ENCODE peak calls at places on chromosomes 2 and 18, in five cellular contexts. G is HepG2, B is fibroblast of lung, E is hepatocyte, C is astrocyte. F is an unnamed sample.
A peak's percentile ranks its signal among the peaks of the same experiment; 100 is the strongest.

GRCh38 chr2:172253190-172254052 is 150.7 kb upstream of the DLX2 start:
- DNase-seq in G (peak; percentile 91), B (peak; percentile 100), E (peak; percentile 89), C (peak; percentile 100), F (peak; percentile 100)

GRCh38 chr2:150610670-150611279 is 123.3 kb upstream of the RND3 start:
- DNase-seq in G (peak; percentile 19), B (no peak), E (peak; percentile 65), C (no peak), F (peak; percentile 56)

GRCh38 chr2:53755022-53755630 is 12.5 kb upstream of the CHAC2 start:
- DNase-seq in G (no peak), B (no peak), E (no peak), C (no peak), F (peak; percentile 43)

GRCh38 chr2:148988337-148988736 is 50.2 kb upstream of the LYPD6B start:
- DNase-seq in G (no peak), B (no peak), E (no peak), C (no peak), F (no peak)

GRCh38 chr2:180728928-180729559 is 251.4 kb upstream of the UBE2E3 start:
- DNase-seq in G (no peak), B (peak; percentile 93), E (no peak), C (peak; percentile 92), F (no peak)

GRCh38 chr2:26846334-26846863 is 1.5 kb upstream of the DPYSL5 start:
- DNase-seq in G (peak; percentile 61), B (peak; percentile 66), E (peak; percentile 89), C (peak; percentile 31), F (peak; percentile 57)

GRCh38 chr18:34806527-34806926 is 96.4 kb downstream of the DTNA start:
- DNase-seq in G (no peak), B (no peak), E (no peak), C (no peak), F (no peak)

GRCh38 chr2:64768426-64769033 is 114.8 kb upstream of the SERTAD2 start:
- DNase-seq in G (no peak), B (no peak), E (no peak), C (no peak), F (no peak)

GRCh38 chr2:7812231-7812995 is 869.4 kb upstream of the ID2 start:
- DNase-seq in G (no peak), B (peak; percentile 85), E (no peak), C (peak; percentile 82), F (no peak)

GRCh38 chr2:105325389-105325963 is 4.1 kb downstream of the TGFBRAP1 start:
- DNase-seq in G (no peak), B (peak; percentile 66), E (no peak), C (peak; percentile 55), F (no peak)

DNA sequence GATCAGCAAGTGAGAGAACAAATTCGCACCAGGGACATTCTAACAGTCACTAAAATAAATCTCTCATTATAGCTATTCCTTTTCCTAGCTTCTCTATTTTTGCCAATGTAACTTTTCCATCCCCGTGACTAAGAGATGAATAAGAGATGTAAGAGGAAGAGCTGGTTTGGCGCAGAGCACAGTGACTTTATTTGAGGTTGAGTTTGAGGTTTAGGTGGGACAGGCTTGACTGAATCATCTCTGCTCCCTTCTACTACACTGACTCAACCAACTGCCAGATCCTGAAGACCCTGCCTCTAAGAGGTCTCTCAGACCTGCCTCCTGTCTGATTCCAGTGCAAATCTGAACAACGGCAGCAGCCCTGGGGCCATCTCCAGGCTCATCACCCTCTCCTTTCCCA is 28.0 kb downstream of the RFX8 start:
- DNase-seq in G (no peak), B (peak; percentile 97), E (no peak), C (peak; percentile 96), F (no peak)
- H3K4me2 ChIP-seq in G (no peak overlapping the region), B (peak overlapping the region; percentile 5), E (no peak overlapping the region), C (peak overlapping the region; percentile 65), F (peak overlapping the region; percentile 50)

GRCh38 chr18:46079336-46079735 is 7.3 kb upstream of the PSTPIP2 start:
- DNase-seq in G (no peak), B (no peak), E (no peak), C (no peak), F (no peak)
- H3K36me3 ChIP-seq in G (peaks cover 6% of the 10 kb centered on the region), B (peaks cover 1% of the 10 kb centered on the region), E (no peaks in the 10 kb centered on the region), C (peaks cover 37% of the 10 kb centered on the region), F (peaks cover 9% of the 10 kb centered on the region)

GRCh38 chr2:66535574-66536289 is 100.8 kb downstream of the MEIS1 start:
- DNase-seq in G (no peak), B (no peak), E (no peak), C (no peak), F (no peak)
- H3K4me2 ChIP-seq in G (no peak overlapping the region), B (no peak overlapping the region), E (no peak overlapping the region), C (no peak overlapping the region), F (no peak overlapping the region)

DNA sequence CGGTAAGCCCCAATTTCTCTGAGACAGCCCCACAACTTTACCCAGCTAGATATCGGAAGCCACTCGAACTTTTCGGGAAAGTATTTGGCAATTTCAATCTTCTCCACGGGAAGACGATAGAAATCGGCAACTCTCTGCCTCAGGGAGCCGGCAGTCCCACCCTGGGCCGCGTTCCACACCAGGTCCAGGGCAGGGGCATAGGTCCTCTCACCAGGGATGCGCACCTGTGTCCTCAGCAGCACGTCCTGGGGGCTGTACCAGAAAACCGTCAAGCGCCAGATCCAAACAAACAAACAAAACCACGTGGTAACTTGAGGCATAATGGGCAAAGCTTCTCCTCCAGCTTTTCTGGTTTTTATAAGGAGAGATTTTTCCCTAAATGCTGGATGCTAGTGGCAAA is 80.9 kb downstream of the USP40 start:
- DNase-seq in G (no peak), B (no peak), E (no peak), C (no peak), F (no peak)
- H3K36me3 ChIP-seq in G (peaks cover 15% of the 10 kb centered on the region), B (peaks cover 4% of the 10 kb centered on the region), E (no peaks in the 10 kb centered on the region), C (peaks cover 5% of the 10 kb centered on the region), F (peaks cover 44% of the 10 kb centered on the region)